ENCODE peak calls at places on chromosomes 4 and X, in four cellular contexts. E, H, O and V are unnamed samples.

GRCh38 chrX:27086221-27086620 is 376.9 kb downstream of the PPP4R3C start:
- DNase-seq in E (no peak), H (no peak), O (no peak), V (no peak)

GRCh38 chrX:41688154-41688553 is 619 bp upstream of the GPR34 start:
- DNase-seq in E (no peak), H (no peak), O (no peak), V (no peak)

GRCh38 chr4:71184195-71184781 is 154.5 kb upstream of the SLC4A4 start:
- DNase-seq in E (peak; percentile 44), H (peak; percentile 31), O (peak; percentile 13), V (peak; percentile 29)

GRCh38 chr4:122305853-122306252 is 73.0 kb upstream of the ADAD1 start:
- DNase-seq in E (no peak), H (no peak), O (no peak), V (no peak)

GRCh38 chrX:13101439-13102139 is 57.2 kb upstream of the FAM9C start:
- DNase-seq in E (peak; percentile 50), H (no peak), O (no peak), V (no peak)

GRCh38 chrX:12701625-12702024 is 89.6 kb upstream of the PRPS2 start:
- DNase-seq in E (peak; percentile 60), H (peak; percentile 37), O (peak; percentile 12), V (peak; percentile 58)

GRCh38 chrX:94600077-94600476 is 926.1 kb downstream of the FAM133A start:
- DNase-seq in E (no peak), H (no peak), O (no peak), V (no peak)

GRCh38 chr4:75432683-75433082 is 81.5 kb downstream of the RCHY1 start:
- DNase-seq in E (no peak), H (peak; percentile 46), O (no peak), V (peak; percentile 27)

GRCh38 chr4:10697071-10697470 is 12.5 kb upstream of the CLNK start:
- DNase-seq in E (no peak), H (no peak), O (no peak), V (no peak)

GRCh38 chr4:67809502-67809901 is 55.3 kb upstream of the GNRHR start:
- DNase-seq in E (no peak), H (peak; percentile 68), O (no peak), V (peak; percentile 25)

GRCh38 chr4:128162434-128162833 is 101.3 kb downstream of the LARP1B start:
- DNase-seq in E (no peak), H (no peak), O (no peak), V (no peak)

GRCh38 chr4:24091632-24092240 is 201.9 kb upstream of the PPARGC1A start:
- DNase-seq in E (no peak), H (peak; percentile 3), O (no peak), V (no peak)

GRCh38 chr4:40672528-40673522 is 43.2 kb upstream of the RBM47 start:
- DNase-seq in E (no peak), H (peak; percentile 57), O (peak; percentile 98), V (peak; percentile 26)

GRCh38 chrX:151806967-151807540 is 72.5 kb downstream of the CNGA2 start:
- DNase-seq in E (no peak), H (no peak), O (no peak), V (no peak)

GRCh38 chr4:6953751-6954380 is 44.2 kb downstream of the TBC1D14 start:
- DNase-seq in E (peak; percentile 91), H (no peak), O (no peak), V (peak; percentile 89)

GRCh38 chrX:140141444-140142029 is 176.2 kb upstream of the CXorf66 start:
- DNase-seq in E (peak; percentile 48), H (peak; percentile 8), O (peak; percentile 3), V (peak; percentile 28)

GRCh38 chr4:1296324-1297022 is 6.8 kb downstream of the MAEA start:
- DNase-seq in E (no peak), H (no peak), O (no peak), V (no peak)

GRCh38 chrX:46686003-46686645 is 72.8 kb downstream of the SLC9A7 start:
- DNase-seq in E (peak; percentile 37), H (peak; percentile 11), O (no peak), V (peak; percentile 22)

GRCh38 chr4:39126256-39127095 is 55.9 kb upstream of the WDR19 start:
- DNase-seq in E (no peak), H (no peak), O (no peak), V (no peak)

GRCh38 chrX:45775462-45775861 is 574.8 kb upstream of the DIPK2B start:
- DNase-seq in E (no peak), H (no peak), O (no peak), V (no peak)

GRCh38 chrX:46036508-46036907 is 508.7 kb downstream of the ZNF674 start:
- DNase-seq in E (no peak), H (no peak), O (no peak), V (no peak)

GRCh38 chrX:118254611-118255010 is 91.3 kb upstream of the WDR44 start:
- DNase-seq in E (peak; percentile 42), H (peak; percentile 7), O (peak; percentile 23), V (peak; percentile 58)

GRCh38 chrX:53262918-53263394 is 18.4 kb downstream of the IQSEC2 start:
- DNase-seq in E (peak; percentile 53), H (no peak), O (no peak), V (no peak)

GRCh38 chr4:6327220-6327917 is 57.7 kb downstream of the WFS1 start:
- DNase-seq in E (peak; percentile 86), H (peak; percentile 60), O (no peak), V (peak; percentile 89)

GRCh38 chr4:2866891-2867290 is 23.2 kb downstream of the ADD1 start:
- DNase-seq in E (no peak), H (no peak), O (no peak), V (no peak)

GRCh38 chr4:158722291-158722916 is 792 bp downstream of the PPID start:
- DNase-seq in E (peak; percentile 33), H (peak; percentile 52), O (peak; percentile 9), V (no peak)

GRCh38 chr4:23194751-23195150 is 502.0 kb downstream of the GBA3 start:
- DNase-seq in E (no peak), H (no peak), O (no peak), V (no peak)

GRCh38 chrX:72714471-72714916 is 388 bp upstream of the PHKA1 start:
- DNase-seq in E (no peak), H (peak; percentile 12), O (no peak), V (peak; percentile 40)

GRCh38 chrX:110208092-110208491 is 109.8 kb downstream of the AMMECR1 start:
- DNase-seq in E (no peak), H (no peak), O (no peak), V (no peak)

GRCh38 chr4:16027626-16028025 is 56.2 kb downstream of the PROM1 start:
- DNase-seq in E (no peak), H (no peak), O (no peak), V (no peak)

GRCh38 chr4:139154538-139154937 is 22.5 kb downstream of the ELF2 start:
- DNase-seq in E (no peak), H (peak; percentile 55), O (no peak), V (no peak)

GRCh38 chr4:1550122-1551070 is 133.7 kb downstream of the FAM53A start:
- DNase-seq in E (no peak), H (no peak), O (no peak), V (no peak)

GRCh38 chr4:139528377-139529005 is 27.5 kb downstream of the SETD7 start:
- DNase-seq in E (no peak), H (no peak), O (peak; percentile 11), V (no peak)

GRCh38 chrX:108732630-108733321 is 3.6 kb downstream of the IRS4 start:
- DNase-seq in E (no peak), H (no peak), O (no peak), V (peak; percentile 53)

GRCh38 chr4:76801621-76802545 is 96.1 kb downstream of the SOWAHB start:
- DNase-seq in E (no peak), H (no peak), O (no peak), V (peak; percentile 56)

GRCh38 chr4:156609421-156609820 is 362.2 kb downstream of the PDGFC start:
- DNase-seq in E (no peak), H (no peak), O (no peak), V (no peak)

GRCh38 chrX:104863466-104863865 is 297.5 kb downstream of the IL1RAPL2 start:
- DNase-seq in E (no peak), H (no peak), O (no peak), V (no peak)

GRCh38 chr4:21801661-21802355 is 146.8 kb downstream of the KCNIP4 start:
- DNase-seq in E (no peak), H (no peak), O (no peak), V (no peak)
- TF ChIP-seq CREM in E (no peak), H (no peak), O (no peak), V (no peak)

GRCh38 chrX:1330605-1331004 is 6.0 kb upstream of the IL3RA start:
- DNase-seq in E (no peak), H (no peak), O (peak; percentile 63), V (no peak)

GRCh38 chrX:1341531-1342179 is 5.1 kb downstream of the IL3RA start:
- DNase-seq in E (no peak), H (no peak), O (no peak), V (no peak)

GRCh38 chrX:1334854-1335253 is 1.7 kb upstream of the IL3RA start:
- DNase-seq in E (no peak), H (peak; percentile 23), O (no peak), V (no peak)

GRCh38 chrX:1336331-1337143 is at the start of gene IL3RA:
- DNase-seq in E (no peak), H (no peak), O (peak; percentile 52), V (no peak)
- TF ChIP-seq ETV6 in E (no peak), H (no peak), O (no peak), V (no peak)

GRCh38 chr4:168631241-168632151 is 134.6 kb downstream of the PALLD start:
- DNase-seq in E (no peak), H (no peak), O (no peak), V (peak; percentile 72)
- TF ChIP-seq CREM in E (no peak), H (no peak), O (no peak), V (no peak)

GRCh38 chrX:101051549-101052302 is at the start of gene TRMT2B:
- DNase-seq in E (peak; percentile 86), H (peak; percentile 35), O (peak; percentile 44), V (peak; percentile 57)
- TF ChIP-seq ETV6 in E (no peak), H (no peak), O (no peak), V (no peak)

GRCh38 chrX:65994519-65995501 is 45.1 kb downstream of the VSIG4 start:
- DNase-seq in E (no peak), H (no peak), O (no peak), V (no peak)
- TF ChIP-seq CREM in E (no peak), H (no peak), O (no peak), V (no peak)

DNA sequence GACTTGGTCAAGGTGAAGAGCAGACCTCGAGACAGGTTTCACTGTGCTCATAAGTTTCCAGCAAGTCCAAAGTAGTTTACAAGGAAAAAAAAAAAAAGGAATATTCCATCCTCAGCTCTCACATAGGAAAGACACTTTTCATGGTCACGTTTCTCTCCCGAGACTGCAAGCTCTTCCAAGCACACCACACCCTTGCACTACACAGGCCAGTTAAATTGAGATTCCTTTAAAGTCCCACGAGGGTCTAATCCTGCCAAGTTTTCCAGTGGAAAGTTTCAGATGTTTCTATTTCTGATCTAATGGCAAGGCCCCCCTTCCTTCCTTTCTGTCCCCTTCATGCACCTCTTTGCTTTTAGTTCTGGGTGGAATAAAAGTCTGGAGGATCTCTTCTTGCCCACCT is 67.9 kb upstream of the PCDH19 start:
- DNase-seq in E (no peak), H (no peak), O (no peak), V (no peak)
- TF ChIP-seq ETV6 in E (no peak), H (no peak), O (no peak), V (no peak)